ENCODE peak calls at places on chromosomes 12 and 14, in four cellular contexts. T is HepG2, I is SK-N-SH, A is K562. Y is an unnamed sample. For H3K4me1, the result is how much of the 10 kb centered on the place peaks cover.

GRCh38 chr12:82299617-82300016 is 58.6 kb downstream of the CCDC59 start:
- DNase-seq in T (no peak), I (no peak), A (no peak), Y (no peak)

GRCh38 chr12:107320031-107320928 is 226.9 kb upstream of the CRY1 start:
- DNase-seq in T (peak), I (peak), A (no peak), Y (no peak)

GRCh38 chr14:53538316-53538851 is 385.3 kb upstream of the DDHD1 start:
- DNase-seq in T (no peak), I (no peak), A (no peak), Y (no peak)

GRCh38 chr12:115000038-115000437 is 316.1 kb upstream of the TBX3 start:
- DNase-seq in T (peak), I (no peak), A (no peak), Y (peak)

GRCh38 chr14:45212231-45212630 is 40.8 kb downstream of the MIS18BP1 start:
- DNase-seq in T (no peak), I (no peak), A (no peak), Y (no peak)

GRCh38 chr14:100031506-100032281 is 33.5 kb upstream of the EVL start:
- DNase-seq in T (no peak), I (no peak), A (no peak), Y (peak)

GRCh38 chr12:92073123-92073522 is 72.5 kb downstream of the BTG1 start:
- DNase-seq in T (no peak), I (no peak), A (no peak), Y (no peak)

GRCh38 chr12:116990329-116990728 is 79.6 kb downstream of the FBXW8 start:
- DNase-seq in T (no peak), I (no peak), A (no peak), Y (no peak)

GRCh38 chr12:42118136-42118879 is 26.4 kb downstream of the GXYLT1 start:
- DNase-seq in T (no peak), I (no peak), A (no peak), Y (no peak)

GRCh38 chr12:14773685-14774073 is 29.6 kb downstream of the WBP11 start:
- DNase-seq in T (no peak), I (peak), A (no peak), Y (no peak)

GRCh38 chr12:54374555-54375257 is 9.8 kb downstream of the ZNF385A start:
- DNase-seq in T (no peak), I (peak), A (no peak), Y (no peak)

GRCh38 chr14:20798318-20798717 is 4.3 kb downstream of the RNASE1 start:
- DNase-seq in T (no peak), I (no peak), A (no peak), Y (no peak)

GRCh38 chr12:91327136-91327535 is 144.5 kb upstream of the DCN start:
- DNase-seq in T (no peak), I (no peak), A (no peak), Y (no peak)

GRCh38 chr12:100593490-100593889 is 20.0 kb downstream of the GAS2L3 start:
- DNase-seq in T (peak), I (no peak), A (no peak), Y (no peak)

GRCh38 chr12:122851820-122852219 is 16.6 kb downstream of the HIP1R start:
- DNase-seq in T (no peak), I (peak), A (no peak), Y (no peak)

GRCh38 chr14:65833256-65833880 is 420.8 kb downstream of the FUT8 start:
- DNase-seq in T (no peak), I (no peak), A (no peak), Y (no peak)

GRCh38 chr12:59708059-59708458 is 112.2 kb downstream of the SLC16A7 start:
- DNase-seq in T (no peak), I (no peak), A (no peak), Y (peak)

GRCh38 chr12:27015730-27016076 is 1.5 kb upstream of the TM7SF3 start:
- DNase-seq in T (no peak), I (peak), A (peak), Y (peak)

GRCh38 chr14:96084796-96085195 is 45.6 kb downstream of the C14orf132 start:
- DNase-seq in T (no peak), I (peak), A (no peak), Y (no peak)

GRCh38 chr12:27012982-27013255 is 1.3 kb downstream of the TM7SF3 start:
- DNase-seq in T (no peak), I (no peak), A (no peak), Y (no peak)

GRCh38 chr12:2190896-2191533 is 138.2 kb downstream of the CACNA1C start:
- DNase-seq in T (no peak), I (no peak), A (no peak), Y (no peak)

GRCh38 chr12:24901975-24902461 is 46.9 kb downstream of the BCAT1 start:
- DNase-seq in T (no peak), I (no peak), A (no peak), Y (no peak)

GRCh38 chr12:52042706-52043385 is 8.4 kb upstream of the NR4A1 start:
- DNase-seq in T (no peak), I (no peak), A (no peak), Y (no peak)

GRCh38 chr12:93134893-93135285 is 205.8 kb upstream of the EEA1 start:
- DNase-seq in T (peak), I (no peak), A (no peak), Y (no peak)

GRCh38 chr12:25811656-25812126 is 146.8 kb upstream of the RASSF8 start:
- DNase-seq in T (no peak), I (no peak), A (no peak), Y (peak)

GRCh38 chr12:116628450-116628793 is 69.2 kb downstream of the MAP1LC3B2 start:
- DNase-seq in T (no peak), I (no peak), A (no peak), Y (no peak)

GRCh38 chr14:37598085-37598972 is 2.9 kb downstream of the TTC6 start:
- DNase-seq in T (no peak), I (no peak), A (no peak), Y (no peak)

GRCh38 chr12:14384783-14385638 is 19.5 kb downstream of the ATF7IP start:
- DNase-seq in T (peak), I (peak), A (peak), Y (peak)

GRCh38 chr12:110741371-110741770 is 1.3 kb downstream of the PPP1CC start:
- DNase-seq in T (no peak), I (no peak), A (no peak), Y (no peak)

GRCh38 chr12:79661629-79662028 is 29.1 kb downstream of the PAWR start:
- DNase-seq in T (no peak), I (no peak), A (no peak), Y (no peak)

GRCh38 chr12:79664518-79664917 is 26.2 kb downstream of the PAWR start:
- DNase-seq in T (no peak), I (no peak), A (no peak), Y (no peak)

GRCh38 chr12:79662046-79662811 is 28.5 kb downstream of the PAWR start:
- DNase-seq in T (peak), I (no peak), A (no peak), Y (no peak)

GRCh38 chr12:79668113-79668512 is 22.7 kb downstream of the PAWR start:
- DNase-seq in T (no peak), I (no peak), A (no peak), Y (no peak)

DNA sequence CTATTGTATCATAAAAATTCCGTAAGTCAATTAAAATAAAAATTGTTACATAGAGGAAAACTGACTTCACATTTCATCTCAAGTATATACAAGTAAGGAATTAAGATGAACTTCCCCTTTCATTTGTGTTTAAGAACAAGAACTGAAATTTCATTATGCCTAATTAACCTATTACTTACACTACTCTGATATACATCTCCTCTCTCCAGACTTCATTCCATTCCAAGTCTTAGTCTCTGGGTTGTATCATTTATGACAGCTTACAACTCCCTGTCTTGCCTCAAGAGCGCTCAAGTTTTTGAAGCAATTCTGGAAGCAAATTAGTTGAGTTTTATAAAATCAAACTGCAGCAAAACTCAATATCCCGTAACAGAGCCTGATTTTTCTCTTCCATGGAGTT is 25.3 kb downstream of the PAWR start:
- DNase-seq in T (no peak), I (no peak), A (no peak), Y (no peak)
- H3K4me1 ChIP-seq in T (under half), I (under half), A (under half), Y (under half)

DNA sequence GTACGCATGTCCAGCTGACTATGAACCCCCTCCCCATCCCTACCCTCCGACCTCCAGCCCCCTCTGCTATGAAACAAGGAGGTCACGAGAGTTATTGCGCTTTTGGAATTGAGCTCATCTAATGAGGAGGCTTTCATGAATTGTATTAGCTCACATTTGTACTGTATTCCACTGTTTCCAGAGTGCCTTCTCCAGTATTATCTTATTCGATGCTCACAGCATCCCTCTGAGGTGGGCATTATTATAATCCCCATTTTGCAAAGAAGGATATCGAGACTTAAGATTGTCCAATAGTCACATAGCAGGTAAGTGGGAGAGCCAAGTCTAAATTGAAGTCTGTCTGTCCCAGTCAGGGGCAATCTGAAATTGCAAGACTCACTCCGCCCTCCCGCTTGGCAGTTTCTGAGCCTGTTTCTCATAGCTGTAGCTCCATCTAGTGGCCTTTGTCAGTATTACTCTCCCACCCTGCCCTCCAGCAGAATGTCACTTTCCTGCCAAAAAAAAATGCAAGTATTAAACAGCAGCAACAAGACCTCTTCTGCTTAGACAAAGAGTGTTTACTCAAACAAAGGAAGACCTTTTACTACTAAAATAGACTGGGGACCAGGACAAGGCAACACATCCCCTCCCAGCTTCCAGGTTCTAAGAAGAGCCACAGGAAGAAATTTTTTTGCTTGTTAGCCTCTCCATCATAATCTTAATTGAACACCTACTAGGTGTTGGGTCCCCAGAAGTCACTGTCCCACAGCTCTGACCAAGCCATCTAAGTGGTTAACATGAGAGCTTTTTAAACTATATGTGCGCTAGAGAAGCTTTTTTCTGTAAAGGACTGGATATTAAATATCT is 48.6 kb upstream of the TMEM233 start:
- DNase-seq in T (peak), I (peak), A (peak), Y (peak)
- TF ChIP-seq JUND in T (no peak), I (no peak), A (no peak), Y (no peak)

GRCh38 chr12:6199211-6199530 is 1.0 kb upstream of the CD9 start:
- DNase-seq in T (no peak), I (no peak), A (no peak), Y (no peak)
- H3K4me1 ChIP-seq in T (half or more), I (under half), A (under half), Y (under half)

GRCh38 chr12:72560370-72560769 is 288.2 kb downstream of the TRHDE start:
- DNase-seq in T (no peak), I (no peak), A (no peak), Y (no peak)
- TF ChIP-seq JUND in T (no peak), I (no peak), A (no peak), Y (no peak)

GRCh38 chr14:33934938-33935337 is 15.9 kb downstream of the EGLN3 start:
- DNase-seq in T (no peak), I (no peak), A (no peak), Y (no peak)
- H3K4me1 ChIP-seq in T (under half), I (under half), A (under half), Y (under half)

DNA sequence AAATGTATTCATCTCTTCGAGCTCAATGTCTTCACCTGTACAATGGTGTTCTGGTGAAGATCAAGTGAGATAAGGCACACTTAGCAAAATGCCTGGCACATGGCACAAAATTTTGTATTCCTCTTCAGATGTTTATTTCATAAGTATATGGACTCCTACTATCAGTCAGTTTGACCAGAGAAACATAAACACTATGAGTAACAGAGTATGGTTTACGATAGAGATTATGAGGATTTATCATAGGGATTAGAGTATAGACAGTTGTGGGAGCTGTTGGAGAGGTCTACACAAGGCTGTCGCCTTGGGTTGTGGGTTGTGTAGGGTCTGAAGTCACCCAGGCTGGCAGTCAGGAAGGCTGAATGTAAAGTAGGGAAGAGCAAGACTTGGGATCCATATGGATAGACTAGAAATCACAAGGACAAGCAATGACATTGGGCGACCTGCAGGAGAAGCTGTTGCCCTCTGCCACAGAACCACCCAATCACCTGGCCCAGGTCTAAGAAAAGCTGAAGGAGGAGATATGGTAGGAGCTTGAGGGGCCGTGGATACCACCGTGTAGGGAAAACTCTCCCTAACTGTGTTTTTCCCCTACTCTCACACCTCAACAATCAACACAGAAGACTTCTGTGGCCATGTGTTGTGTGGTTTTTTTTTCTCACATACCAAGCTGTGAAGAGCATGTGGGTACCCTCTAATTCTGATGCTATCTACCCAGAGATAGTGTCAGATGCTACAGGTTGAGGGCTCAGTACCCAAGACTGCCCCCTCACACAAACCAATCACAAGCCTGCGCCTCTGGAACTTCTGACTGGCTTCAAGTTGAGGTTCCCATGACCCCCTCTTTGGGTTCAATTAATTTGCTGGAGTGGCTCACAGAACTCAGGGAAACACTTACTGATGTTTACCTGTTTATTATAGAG is 27.2 kb upstream of the RESF1 start:
- DNase-seq in T (no peak), I (no peak), A (no peak), Y (no peak)
- TF ChIP-seq JUND in T (no peak), I (no peak), A (no peak), Y (no peak)

DNA sequence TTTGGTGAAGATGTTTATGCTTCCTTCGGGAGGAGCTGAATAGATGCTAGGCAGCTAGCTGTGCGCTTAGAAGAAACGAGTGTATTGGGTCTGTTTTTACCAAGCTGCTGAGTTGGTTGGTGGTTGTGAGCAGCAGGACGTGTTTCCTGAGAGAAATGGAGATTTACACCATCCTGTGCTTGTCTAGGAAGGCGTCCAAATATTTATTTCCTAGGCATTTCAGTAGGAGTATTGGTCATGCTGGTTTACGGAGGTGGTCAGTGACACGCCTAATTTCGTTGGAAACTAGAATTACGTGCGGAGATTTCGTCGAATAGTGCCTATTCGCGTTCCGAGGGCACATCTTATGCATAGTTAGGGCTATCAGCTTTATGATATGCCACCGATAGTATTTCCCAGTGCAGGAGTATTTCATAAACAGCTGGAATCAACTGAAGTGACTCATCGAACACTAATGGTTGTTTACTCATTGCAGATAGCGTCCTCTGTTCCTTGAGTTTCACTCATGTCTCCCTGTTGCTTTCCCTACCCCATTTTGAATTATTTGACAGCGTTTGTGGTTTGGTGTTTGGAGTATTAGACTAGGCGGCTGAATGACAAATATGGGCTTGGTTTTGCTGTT is 778 bp downstream of the TBC1D15 start:
- DNase-seq in T (peak), I (peak), A (peak), Y (peak)
- H3K4me1 ChIP-seq in T (under half), I (under half), A (under half), Y (under half)

DNA sequence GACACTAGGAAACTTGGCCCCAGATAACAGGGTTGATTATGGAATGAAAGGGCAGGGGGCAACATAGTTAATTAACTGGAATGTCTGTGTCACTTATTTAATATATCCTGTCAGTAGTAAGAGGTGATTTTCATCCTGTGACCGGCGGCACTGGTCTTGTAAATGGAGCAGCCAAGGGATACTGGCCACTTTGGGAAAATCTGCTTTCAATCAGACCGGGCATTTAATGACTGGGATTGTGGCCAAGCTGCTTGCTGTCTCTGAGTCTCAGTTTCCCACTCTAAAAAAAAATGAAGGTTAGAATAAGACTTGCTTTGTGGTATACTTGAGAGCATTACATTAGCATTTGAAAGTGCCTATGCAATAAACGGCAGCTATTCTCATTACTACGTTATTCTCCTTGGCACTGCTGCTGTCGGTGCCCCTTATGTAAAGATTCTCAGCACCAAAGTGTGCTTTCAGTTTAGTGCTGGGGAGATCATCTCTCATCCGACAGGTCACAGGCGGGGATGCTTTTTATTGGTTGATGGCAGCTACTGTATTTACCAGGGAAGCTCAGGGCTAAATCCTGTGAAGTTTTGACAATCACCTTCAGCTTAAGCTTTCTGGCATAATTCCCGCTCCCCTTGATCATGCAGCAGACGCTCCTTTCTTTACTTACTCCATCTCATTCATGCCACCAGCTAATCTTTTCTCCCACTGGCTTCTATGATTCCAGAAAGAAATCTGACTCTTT is 162.1 kb downstream of the ESRRB start:
- DNase-seq in T (no peak), I (peak), A (no peak), Y (no peak)
- TF ChIP-seq JUND in T (no peak), I (no peak), A (no peak), Y (no peak)

GRCh38 chr12:109458771-109459208 is 18.3 kb downstream of the KCTD10 start:
- DNase-seq in T (no peak), I (no peak), A (no peak), Y (no peak)

GRCh38 chr12:109455706-109456105 is 21.4 kb downstream of the KCTD10 start:
- DNase-seq in T (no peak), I (no peak), A (no peak), Y (no peak)

GRCh38 chr12:109460538-109460937 is 16.6 kb downstream of the KCTD10 start:
- DNase-seq in T (no peak), I (no peak), A (peak), Y (no peak)

GRCh38 chr12:109459247-109459646 is 17.9 kb downstream of the KCTD10 start:
- DNase-seq in T (no peak), I (no peak), A (no peak), Y (no peak)

GRCh38 chr12:109458086-109458485 is 19.0 kb downstream of the KCTD10 start:
- DNase-seq in T (no peak), I (no peak), A (no peak), Y (no peak)
- H3K4me1 ChIP-seq in T (under half), I (under half), A (under half), Y (under half)

DNA sequence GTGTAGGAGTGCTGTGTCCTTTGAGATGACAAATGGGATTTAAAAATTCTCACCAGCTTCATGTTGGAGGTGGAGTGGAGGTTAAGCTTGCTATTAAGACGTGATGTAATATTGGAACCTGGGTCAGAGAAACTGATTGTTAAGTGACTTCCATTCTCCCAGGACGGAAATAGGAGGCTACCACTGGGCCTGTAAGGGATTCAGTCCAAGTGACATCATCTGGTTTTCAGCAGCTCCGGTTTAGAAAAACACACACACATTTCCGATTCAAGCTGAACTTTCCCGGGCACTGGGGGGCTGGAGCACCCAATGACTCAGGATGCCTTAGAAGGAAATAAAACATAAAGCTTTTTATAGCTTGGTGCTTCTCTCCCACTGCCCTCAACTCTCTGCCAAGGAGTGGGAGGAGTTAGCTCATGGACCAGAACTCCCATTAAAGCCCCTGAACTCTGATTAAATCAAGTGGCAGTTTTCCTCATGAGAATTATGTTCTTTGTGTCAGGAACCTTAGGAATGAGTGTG is 12.4 kb downstream of the CALM1 start:
- DNase-seq in T (no peak), I (no peak), A (no peak), Y (no peak)
- TF ChIP-seq JUND in T (no peak), I (peak), A (no peak), Y (no peak)